ENCODE peak calls at places on chromosome 4, in seven cellular contexts. P, I, S, Z, A, T and M are unnamed samples.

GRCh38 chr4:174582463-174582862 is 60.2 kb upstream of the HPGD start:
- DNase-seq in P (no peak), I (no peak), S (no peak), Z (no peak), A (no peak), T (no peak), M (no peak)

GRCh38 chr4:130080872-130081451 is 985.0 kb downstream of the C4orf33 start:
- DNase-seq in P (peak; percentile 24), I (no peak), S (no peak), Z (no peak), A (no peak), T (no peak), M (no peak)

GRCh38 chr4:158020734-158021346 is 152.0 kb downstream of the GASK1B start:
- DNase-seq in P (peak; percentile 68), I (no peak), S (no peak), Z (no peak), A (no peak), T (peak; percentile 86), M (no peak)

GRCh38 chr4:21795091-21795490 is 153.5 kb downstream of the KCNIP4 start:
- DNase-seq in P (no peak), I (no peak), S (no peak), Z (no peak), A (no peak), T (no peak), M (peak; percentile 17)

GRCh38 chr4:25750874-25751273 is 95.2 kb downstream of the SLC34A2 start:
- DNase-seq in P (no peak), I (no peak), S (no peak), Z (no peak), A (no peak), T (no peak), M (no peak)

GRCh38 chr4:95507147-95507546 is 41.6 kb downstream of the UNC5C start:
- DNase-seq in P (no peak), I (no peak), S (no peak), Z (no peak), A (no peak), T (no peak), M (no peak)

GRCh38 chr4:84916233-84916632 is 50.3 kb downstream of the WDFY3 start:
- DNase-seq in P (no peak), I (no peak), S (no peak), Z (no peak), A (no peak), T (no peak), M (no peak)

GRCh38 chr4:67152976-67153375 is 392.3 kb downstream of the CENPC start:
- DNase-seq in P (peak; percentile 25), I (no peak), S (no peak), Z (no peak), A (no peak), T (no peak), M (no peak)

GRCh38 chr4:89492476-89493110 is 185.0 kb upstream of the GPRIN3 start:
- DNase-seq in P (peak; percentile 86), I (no peak), S (no peak), Z (no peak), A (no peak), T (peak; percentile 62), M (no peak)

GRCh38 chr4:140110542-140110941 is 43.4 kb downstream of the MAML3 start:
- DNase-seq in P (no peak), I (no peak), S (no peak), Z (no peak), A (no peak), T (no peak), M (no peak)

GRCh38 chr4:6350646-6351045 is 81.0 kb downstream of the WFS1 start:
- DNase-seq in P (no peak), I (no peak), S (no peak), Z (no peak), A (no peak), T (no peak), M (no peak)

GRCh38 chr4:148376151-148376550 is 66.1 kb downstream of the NR3C2 start:
- DNase-seq in P (peak; percentile 68), I (no peak), S (peak; percentile 73), Z (no peak), A (no peak), T (no peak), M (no peak)

GRCh38 chr4:124636793-124637192 is 75.7 kb downstream of the ANKRD50 start:
- DNase-seq in P (no peak), I (no peak), S (no peak), Z (peak; percentile 19), A (no peak), T (no peak), M (no peak)

GRCh38 chr4:10417720-10418119 is 39.5 kb downstream of the ZNF518B start:
- DNase-seq in P (no peak), I (no peak), S (no peak), Z (no peak), A (no peak), T (no peak), M (no peak)

GRCh38 chr4:88857588-88857987 is 160.0 kb upstream of the NAP1L5 start:
- DNase-seq in P (no peak), I (no peak), S (no peak), Z (no peak), A (no peak), T (no peak), M (no peak)

GRCh38 chr4:113541933-113542332 is 219.6 kb downstream of the CAMK2D start:
- DNase-seq in P (no peak), I (no peak), S (no peak), Z (no peak), A (no peak), T (no peak), M (no peak)

GRCh38 chr4:138199568-138200235 is 42.4 kb downstream of the SLC7A11 start:
- DNase-seq in P (peak; percentile 87), I (no peak), S (no peak), Z (no peak), A (no peak), T (no peak), M (no peak)

GRCh38 chr4:1746265-1746691 is 25.0 kb downstream of the TACC3 start:
- DNase-seq in P (peak; percentile 64), I (peak; percentile 97), S (peak; percentile 63), Z (peak; percentile 98), A (peak; percentile 98), T (no peak), M (peak; percentile 88)

GRCh38 chr4:142169216-142169615 is 532.8 kb downstream of the IL15 start:
- DNase-seq in P (no peak), I (no peak), S (no peak), Z (no peak), A (no peak), T (no peak), M (no peak)

GRCh38 chr4:89119836-89120235 is 8.5 kb downstream of the TIGD2 start:
- DNase-seq in P (no peak), I (no peak), S (no peak), Z (no peak), A (no peak), T (no peak), M (no peak)

GRCh38 chr4:17544205-17544604 is 29.2 kb downstream of the CLRN2 start:
- DNase-seq in P (no peak), I (peak; percentile 14), S (no peak), Z (no peak), A (peak; percentile 30), T (no peak), M (peak; percentile 19)

GRCh38 chr4:57154191-57154590 is 44.0 kb upstream of the IGFBP7 start:
- DNase-seq in P (peak; percentile 87), I (no peak), S (peak; percentile 52), Z (no peak), A (no peak), T (no peak), M (no peak)

GRCh38 chr4:85084371-85085170 is 118.1 kb upstream of the WDFY3 start:
- DNase-seq in P (peak; percentile 80), I (peak; percentile 47), S (peak; percentile 77), Z (no peak), A (peak; percentile 29), T (peak; percentile 42), M (peak; percentile 66)

GRCh38 chr4:104494822-104495559 is at the start of gene CXXC4:
- DNase-seq in P (peak; percentile 48), I (peak; percentile 74), S (peak; percentile 88), Z (peak; percentile 80), A (peak; percentile 84), T (no peak), M (peak; percentile 25)

GRCh38 chr4:2243682-2244380 is 1.9 kb upstream of the HAUS3 start:
- DNase-seq in P (peak; percentile 17), I (peak; percentile 41), S (peak; percentile 51), Z (peak; percentile 29), A (peak; percentile 69), T (no peak), M (peak; percentile 93)

GRCh38 chr4:121191351-121191750 is 27.2 kb upstream of the TNIP3 start:
- DNase-seq in P (no peak), I (no peak), S (no peak), Z (no peak), A (no peak), T (no peak), M (no peak)

GRCh38 chr4:163666335-163666888 is 171.9 kb downstream of the TMA16 start:
- DNase-seq in P (no peak), I (no peak), S (no peak), Z (no peak), A (no peak), T (no peak), M (no peak)

GRCh38 chr4:26197018-26197779 is 123.6 kb upstream of the RBPJ start:
- DNase-seq in P (peak; percentile 99), I (no peak), S (no peak), Z (no peak), A (no peak), T (peak; percentile 89), M (peak; percentile 98)

GRCh38 chr4:108135549-108136209 is 33.1 kb downstream of the LEF1 start:
- DNase-seq in P (peak; percentile 76), I (peak; percentile 32), S (no peak), Z (peak; percentile 69), A (no peak), T (no peak), M (no peak)

GRCh38 chr4:184268574-184269160 is 51.0 kb upstream of the ENPP6 start:
- DNase-seq in P (no peak), I (no peak), S (peak; percentile 53), Z (no peak), A (no peak), T (no peak), M (peak; percentile 65)
- TF ChIP-seq CTCF in P (no peak), I (peak; percentile 19), S (peak; percentile 26), Z (no peak), A (no peak), T (peak; percentile 15), M (peak; percentile 15)

DNA sequence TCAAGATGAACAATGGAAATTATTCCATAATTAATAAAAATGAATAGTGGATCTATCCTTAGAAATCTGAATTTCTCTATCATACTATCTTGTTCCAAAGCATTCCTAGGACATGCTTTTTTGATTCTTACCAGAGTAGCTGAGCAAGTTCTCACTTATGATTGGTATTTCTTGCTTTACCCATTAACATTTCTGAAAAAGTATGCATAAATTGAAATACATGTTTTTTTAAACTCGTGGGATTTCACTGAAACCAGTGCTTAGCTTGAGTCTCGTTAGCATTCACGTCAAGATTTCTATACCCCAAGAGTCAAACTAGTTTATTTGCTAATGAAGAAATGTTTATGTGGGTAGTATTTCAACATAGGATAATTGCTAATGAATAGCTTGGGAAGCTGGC is 89.0 kb downstream of the ELOVL6 start:
- DNase-seq in P (no peak), I (no peak), S (no peak), Z (no peak), A (no peak), T (no peak), M (no peak)
- TF ChIP-seq CTCF in P (no peak), I (no peak), S (no peak), Z (no peak), A (no peak), T (no peak), M (no peak)

GRCh38 chr4:156800463-156800862 is 171.1 kb downstream of the PDGFC start:
- DNase-seq in P (no peak), I (no peak), S (no peak), Z (no peak), A (no peak), T (no peak), M (no peak)
- TF ChIP-seq CTCF in P (peak; percentile 17), I (peak; percentile 48), S (peak; percentile 12), Z (no peak), A (peak; percentile 43), T (peak; percentile 8), M (no peak)

GRCh38 chr4:136329042-136329662 is 1203.1 kb downstream of the PCDH18 start:
- DNase-seq in P (peak; percentile 8), I (no peak), S (no peak), Z (no peak), A (no peak), T (no peak), M (peak; percentile 2)
- TF ChIP-seq CTCF in P (peak; percentile 35), I (peak; percentile 33), S (no peak), Z (no peak), A (peak; percentile 38), T (peak; percentile 30), M (peak; percentile 8)